ENCODE peak calls at places on chromosomes 5 and 9, in six cellular contexts. M is neural progenitor cell, J is MM.1S, X is heart right ventricle, W is mesendoderm, R is tibial nerve. E is an unnamed sample.

GRCh38 chr9:129751841-129752801 is 721 bp downstream of the PTGES start:
- DNase-seq in M (no peak), J (no peak), X (no peak), W (no peak), R (no peak), E (no peak)

GRCh38 chr9:113579270-113580040 is 115.9 kb downstream of the RGS3 start:
- DNase-seq in M (no peak), J (peak), X (no peak), W (no peak), R (no peak), E (no peak)

GRCh38 chr5:82821978-82822927 is 254.9 kb downstream of the TMEM167A start:
- DNase-seq in M (peak), J (no peak), X (no peak), W (peak), R (no peak), E (no peak)

GRCh38 chr5:79396265-79396664 is 117.7 kb downstream of the HOMER1 start:
- DNase-seq in M (no peak), J (no peak), X (no peak), W (no peak), R (no peak), E (no peak)

GRCh38 chr9:105064248-105065118 is 136.5 kb upstream of the ABCA1 start:
- DNase-seq in M (peak), J (no peak), X (peak), W (peak), R (peak), E (peak)

GRCh38 chr5:149423287-149424268 is 44.5 kb upstream of the IL17B start:
- DNase-seq in M (peak), J (no peak), X (peak), W (peak), R (no peak), E (no peak)

GRCh38 chr5:56658972-56659371 is 156.4 kb upstream of the MAP3K1 start:
- DNase-seq in M (no peak), J (peak), X (no peak), W (no peak), R (no peak), E (no peak)

GRCh38 chr9:95131023-95131943 is 186.2 kb downstream of the FANCC start:
- DNase-seq in M (peak), J (peak), X (peak), W (peak), R (peak), E (no peak)

GRCh38 chr5:124923131-124923530 is 176.7 kb upstream of the ZNF608 start:
- DNase-seq in M (peak), J (no peak), X (no peak), W (no peak), R (peak), E (peak)

GRCh38 chr5:170896779-170897178 is 35.0 kb downstream of the RANBP17 start:
- DNase-seq in M (peak), J (peak), X (peak), W (peak), R (no peak), E (no peak)

GRCh38 chr5:172793577-172794488 is 22.8 kb upstream of the DUSP1 start:
- DNase-seq in M (no peak), J (no peak), X (no peak), W (no peak), R (no peak), E (no peak)

GRCh38 chr5:34722183-34722582 is 66.1 kb downstream of the RAI14 start:
- DNase-seq in M (no peak), J (no peak), X (no peak), W (no peak), R (no peak), E (no peak)

GRCh38 chr9:113590991-113591898 is 127.7 kb downstream of the RGS3 start:
- DNase-seq in M (peak), J (peak), X (peak), W (peak), R (peak), E (peak)

GRCh38 chr9:115596743-115597080 is 478.8 kb upstream of the TNC start:
- DNase-seq in M (no peak), J (no peak), X (no peak), W (no peak), R (no peak), E (no peak)

GRCh38 chr5:3600106-3600997 is 4.7 kb downstream of the IRX1 start:
- DNase-seq in M (peak), J (no peak), X (no peak), W (peak), R (no peak), E (no peak)

GRCh38 chr9:103798620-103799019 is 295.5 kb upstream of the SMC2 start:
- DNase-seq in M (no peak), J (peak), X (no peak), W (peak), R (no peak), E (no peak)

GRCh38 chr5:42404366-42404765 is 18.9 kb upstream of the GHR start:
- DNase-seq in M (no peak), J (no peak), X (no peak), W (no peak), R (no peak), E (no peak)

GRCh38 chr5:36790847-36791246 is 85.7 kb upstream of the NIPBL start:
- DNase-seq in M (no peak), J (no peak), X (no peak), W (no peak), R (no peak), E (no peak)

GRCh38 chr5:123718238-123718637 is 206.3 kb downstream of the CSNK1G3 start:
- DNase-seq in M (no peak), J (no peak), X (no peak), W (no peak), R (no peak), E (no peak)

GRCh38 chr5:121288781-121289180 is 562.9 kb upstream of the FTMT start:
- DNase-seq in M (no peak), J (no peak), X (no peak), W (no peak), R (no peak), E (no peak)

GRCh38 chr5:150043657-150044333 is 42.6 kb downstream of the CSF1R start:
- DNase-seq in M (no peak), J (no peak), X (no peak), W (no peak), R (no peak), E (no peak)

GRCh38 chr9:111926421-111926875 is 29.8 kb downstream of the UGCG start:
- DNase-seq in M (no peak), J (peak), X (peak), W (no peak), R (no peak), E (no peak)

GRCh38 chr9:92661761-92662160 is 8.2 kb downstream of the IPPK start:
- DNase-seq in M (no peak), J (no peak), X (no peak), W (no peak), R (no peak), E (no peak)

GRCh38 chr9:133354766-133355165 is 1.5 kb downstream of the SURF1 start:
- DNase-seq in M (no peak), J (no peak), X (no peak), W (no peak), R (no peak), E (no peak)

GRCh38 chr9:36739538-36740116 is 166.9 kb downstream of the MELK start:
- DNase-seq in M (no peak), J (no peak), X (no peak), W (no peak), R (no peak), E (no peak)

GRCh38 chr9:86369810-86370209 is 15.6 kb upstream of the TUT7 start:
- DNase-seq in M (no peak), J (no peak), X (no peak), W (no peak), R (no peak), E (no peak)

GRCh38 chr5:83564069-83564749 is 92.7 kb downstream of the VCAN start:
- DNase-seq in M (peak), J (peak), X (no peak), W (peak), R (no peak), E (no peak)

GRCh38 chr5:32531885-32532520 is 53.4 kb upstream of the SUB1 start:
- DNase-seq in M (no peak), J (peak), X (no peak), W (peak), R (no peak), E (peak)

GRCh38 chr5:159097461-159098284 is 2.0 kb downstream of the EBF1 start:
- DNase-seq in M (peak), J (no peak), X (peak), W (peak), R (peak), E (no peak)

GRCh38 chr5:159095882-159096554 is 3.7 kb downstream of the EBF1 start:
- DNase-seq in M (peak), J (no peak), X (peak), W (peak), R (no peak), E (no peak)

GRCh38 chr5:159098285-159099048 is 1.2 kb downstream of the EBF1 start:
- DNase-seq in M (no peak), J (no peak), X (no peak), W (no peak), R (no peak), E (no peak)

GRCh38 chr5:159095218-159095617 is 4.5 kb downstream of the EBF1 start:
- DNase-seq in M (peak), J (no peak), X (peak), W (peak), R (no peak), E (no peak)

DNA sequence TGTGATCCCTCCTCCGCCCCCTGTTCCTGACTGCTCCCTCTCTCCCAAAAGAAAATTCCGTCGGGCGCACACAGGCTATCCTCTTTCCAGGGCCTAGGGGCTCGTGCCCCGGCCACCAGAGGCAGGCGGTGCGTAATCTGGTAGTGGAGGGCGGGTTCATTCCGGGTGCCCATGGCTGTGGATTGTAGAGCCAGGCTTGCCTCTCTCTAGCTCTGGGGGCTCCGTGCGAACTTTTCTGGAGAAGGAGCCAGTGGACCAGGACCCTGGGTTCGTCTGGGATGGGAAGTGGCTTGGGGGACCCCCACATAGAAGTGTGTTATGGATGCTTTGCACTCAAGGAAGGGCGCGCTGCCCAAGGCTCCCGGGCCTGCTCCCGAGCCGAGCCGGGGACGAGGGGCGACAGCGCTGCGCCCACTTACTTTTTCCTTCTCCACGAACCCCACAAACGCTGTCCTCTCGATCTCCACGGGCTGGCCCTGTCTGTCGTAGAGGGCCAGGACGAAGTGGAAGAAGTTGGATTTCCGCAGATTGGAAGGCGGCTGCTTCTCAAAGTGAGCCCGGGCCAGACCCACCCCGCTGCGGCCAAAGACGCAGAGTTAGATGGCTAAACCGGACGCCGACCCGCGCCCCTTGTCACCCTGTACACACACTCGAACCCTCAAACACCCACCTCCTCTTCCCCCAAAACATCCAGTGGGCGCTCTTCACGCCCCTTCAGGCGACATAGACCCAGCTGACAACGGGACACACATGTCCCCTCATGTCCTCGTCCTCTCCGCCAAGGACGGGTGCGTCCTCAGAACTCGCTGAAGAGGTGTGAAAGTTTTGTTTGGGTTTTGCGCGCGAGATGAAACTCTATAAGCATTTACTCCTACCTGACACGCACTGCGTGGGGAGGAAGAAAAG is 2.9 kb downstream of the EBF1 start:
- DNase-seq in M (peak), J (no peak), X (peak), W (peak), R (no peak), E (no peak)
- H3K27ac ChIP-seq in M (no peak), J (no peak), X (peak), W (no peak), R (peak), E (peak)

GRCh38 chr9:84511651-84512050 is 157.9 kb upstream of the NTRK2 start:
- DNase-seq in M (no peak), J (no peak), X (no peak), W (no peak), R (no peak), E (no peak)
- H3K27ac ChIP-seq in M (no peak), J (no peak), X (no peak), W (no peak), R (no peak), E (no peak)

GRCh38 chr9:127723013-127723412 is 7.1 kb downstream of the TTC16 start:
- DNase-seq in M (no peak), J (no peak), X (no peak), W (no peak), R (no peak), E (no peak)

GRCh38 chr9:127723450-127723849 is 7.6 kb downstream of the TTC16 start:
- DNase-seq in M (no peak), J (no peak), X (no peak), W (no peak), R (no peak), E (no peak)

GRCh38 chr9:127721391-127721821 is 5.5 kb downstream of the TTC16 start:
- DNase-seq in M (no peak), J (no peak), X (no peak), W (no peak), R (no peak), E (no peak)

GRCh38 chr9:127722055-127722454 is 6.2 kb downstream of the TTC16 start:
- DNase-seq in M (no peak), J (no peak), X (no peak), W (no peak), R (no peak), E (no peak)

DNA sequence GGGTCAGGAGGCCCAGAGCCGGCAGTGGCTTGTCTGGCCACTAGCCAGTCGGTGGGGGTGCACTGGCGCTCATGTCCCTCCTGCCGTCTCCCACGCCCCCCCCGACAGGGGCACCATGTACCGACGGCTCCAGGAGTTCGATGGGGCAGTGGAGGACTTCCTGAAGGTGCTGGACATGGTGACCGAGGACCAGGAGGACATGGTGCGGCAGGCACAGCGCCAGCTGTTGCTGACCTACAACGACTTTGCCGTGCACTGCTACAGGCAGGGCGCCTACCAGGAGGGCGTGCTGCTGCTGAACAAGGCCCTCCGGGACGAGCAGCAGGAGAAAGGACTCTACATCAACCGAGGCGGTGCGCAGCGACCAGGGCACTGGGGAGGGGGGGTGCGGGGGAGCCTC is 8.1 kb downstream of the TTC16 start:
- DNase-seq in M (no peak), J (no peak), X (peak), W (no peak), R (no peak), E (no peak)
- H3K27ac ChIP-seq in M (no peak), J (no peak), X (peak), W (no peak), R (no peak), E (no peak)

DNA sequence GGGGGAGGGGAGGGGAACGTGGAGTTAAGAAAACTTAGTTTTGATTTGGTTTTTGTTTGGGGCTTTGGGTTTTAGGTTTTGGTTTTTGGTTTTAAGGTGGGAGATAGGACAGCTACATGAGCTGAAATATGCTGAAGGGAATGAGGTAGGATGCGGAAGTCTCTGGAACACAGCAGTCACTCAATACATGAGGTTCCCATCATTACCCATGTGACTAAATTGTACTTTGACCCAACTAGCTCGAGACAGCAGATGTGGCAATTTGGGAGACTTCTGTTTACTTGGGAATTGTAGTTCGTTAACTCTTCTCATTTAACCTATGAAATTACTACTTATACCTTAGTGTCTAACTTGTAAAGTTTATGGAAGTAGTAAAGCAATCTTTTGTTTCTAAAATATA is 124.2 kb downstream of the TLE1 start:
- DNase-seq in M (no peak), J (no peak), X (no peak), W (no peak), R (no peak), E (no peak)
- H3K27ac ChIP-seq in M (no peak), J (no peak), X (no peak), W (no peak), R (no peak), E (no peak)

E was measured in caudate nucleus.